ENCODE peak calls at places on chromosomes 1 and 21, in nine cellular contexts. F, N, W, X, O, A, R, V and E are unnamed samples.

GRCh38 chr1:174008979-174009378 is 13.2 kb downstream of the RC3H1 start:
- DNase-seq in F (no peak), N (no peak), W (no peak), X (no peak), O (no peak), A (no peak), R (no peak), V (no peak), E (no peak)

GRCh38 chr1:13813398-13814012 is 113.5 kb downstream of the PRDM2 start:
- DNase-seq in F (no peak), N (peak), W (no peak), X (peak), O (peak), A (peak), R (no peak), V (no peak), E (peak)

GRCh38 chr1:47524272-47524671 is 86.4 kb downstream of the FOXD2 start:
- DNase-seq in F (no peak), N (no peak), W (no peak), X (no peak), O (no peak), A (no peak), R (no peak), V (no peak), E (no peak)

GRCh38 chr1:2290595-2291510 is 62.7 kb downstream of the SKI start:
- DNase-seq in F (peak), N (peak), W (peak), X (peak), O (peak), A (peak), R (peak), V (peak), E (peak)

GRCh38 chr1:247681288-247681897 is 1.9 kb upstream of the OR13G1 start:
- DNase-seq in F (no peak), N (peak), W (no peak), X (no peak), O (peak), A (no peak), R (peak), V (no peak), E (no peak)

GRCh38 chr1:1892763-1893120 is 1.9 kb upstream of the GNB1 start:
- DNase-seq in F (no peak), N (no peak), W (no peak), X (no peak), O (no peak), A (no peak), R (no peak), V (no peak), E (no peak)

GRCh38 chr1:86541859-86542258 is 5.0 kb upstream of the CLCA4 start:
- DNase-seq in F (no peak), N (peak), W (no peak), X (no peak), O (no peak), A (no peak), R (no peak), V (no peak), E (no peak)

GRCh38 chr21:46618738-46619369 is 14.0 kb upstream of the S100B start:
- DNase-seq in F (no peak), N (peak), W (no peak), X (no peak), O (no peak), A (no peak), R (no peak), V (no peak), E (no peak)

GRCh38 chr1:40980453-40981121 is 1.1 kb downstream of the CTPS1 start:
- DNase-seq in F (no peak), N (peak), W (no peak), X (peak), O (peak), A (peak), R (no peak), V (no peak), E (peak)

GRCh38 chr1:228219245-228219961 is 11.6 kb downstream of the OBSCN start:
- DNase-seq in F (no peak), N (no peak), W (no peak), X (no peak), O (no peak), A (no peak), R (no peak), V (no peak), E (no peak)

GRCh38 chr1:64484651-64485050 is 14.7 kb downstream of the CACHD1 start:
- DNase-seq in F (peak), N (peak), W (no peak), X (no peak), O (no peak), A (no peak), R (no peak), V (no peak), E (no peak)

GRCh38 chr1:183645453-183646024 is 7.6 kb downstream of the APOBEC4 start:
- DNase-seq in F (no peak), N (no peak), W (no peak), X (no peak), O (no peak), A (no peak), R (no peak), V (no peak), E (no peak)

GRCh38 chr1:167805041-167805556 is 83.3 kb downstream of the MPZL1 start:
- DNase-seq in F (no peak), N (no peak), W (no peak), X (no peak), O (no peak), A (no peak), R (peak), V (no peak), E (peak)

GRCh38 chr1:15950302-15950701 is 25.6 kb downstream of the ZBTB17 start:
- DNase-seq in F (no peak), N (no peak), W (no peak), X (no peak), O (peak), A (no peak), R (no peak), V (no peak), E (peak)

GRCh38 chr1:115969509-115969908 is 6.8 kb upstream of the SLC22A15 start:
- DNase-seq in F (no peak), N (peak), W (no peak), X (no peak), O (no peak), A (no peak), R (no peak), V (no peak), E (no peak)

GRCh38 chr1:221712776-221713431 is 29.0 kb downstream of the DUSP10 start:
- DNase-seq in F (no peak), N (peak), W (no peak), X (peak), O (peak), A (peak), R (no peak), V (no peak), E (peak)

GRCh38 chr1:162069334-162070093 is at the start of gene NOS1AP:
- DNase-seq in F (no peak), N (peak), W (peak), X (peak), O (peak), A (peak), R (peak), V (peak), E (peak)

GRCh38 chr1:84939151-84939550 is 46.1 kb upstream of the LPAR3 start:
- DNase-seq in F (peak), N (no peak), W (no peak), X (no peak), O (no peak), A (no peak), R (no peak), V (no peak), E (no peak)

GRCh38 chr1:1596493-1597274 is 3.3 kb downstream of the FNDC10 start:
- DNase-seq in F (no peak), N (no peak), W (no peak), X (no peak), O (no peak), A (no peak), R (no peak), V (no peak), E (no peak)

GRCh38 chr1:24374891-24375786 is 38.4 kb downstream of the STPG1 start:
- DNase-seq in F (peak), N (peak), W (no peak), X (no peak), O (no peak), A (no peak), R (no peak), V (no peak), E (no peak)